ENCODE peak calls at places on chromosomes 3 and 15, in eight cellular contexts. One of them, this sample, is unnamed.

GRCh38 chr3:77348244-77348855 is 308.5 kb downstream of the ROBO2 start:
- DNase-seq in A549: no peak
- DNase-seq in lower lobe of right lung: no peak
- DNase-seq in neural progenitor cell: peak; percentile 65
- DNase-seq in dorsolateral prefrontal cortex: no peak
- DNase-seq in endodermal cell: peak; percentile 84
- DNase-seq in MM.1S: peak; percentile 37
- DNase-seq in right lobe of liver: no peak
- DNase-seq in this sample: no peak

GRCh38 chr3:161475905-161476304 is 20.7 kb upstream of the OTOL1 start:
- DNase-seq in A549: peak; percentile 5
- DNase-seq in lower lobe of right lung: no peak
- DNase-seq in neural progenitor cell: no peak
- DNase-seq in dorsolateral prefrontal cortex: no peak
- DNase-seq in endodermal cell: no peak
- DNase-seq in MM.1S: no peak
- DNase-seq in right lobe of liver: no peak
- DNase-seq in this sample: no peak

GRCh38 chr3:57069471-57070010 is 9.1 kb downstream of the SPATA12 start:
- DNase-seq in A549: no peak
- DNase-seq in lower lobe of right lung: no peak
- DNase-seq in neural progenitor cell: no peak
- DNase-seq in dorsolateral prefrontal cortex: no peak
- DNase-seq in endodermal cell: no peak
- DNase-seq in MM.1S: no peak
- DNase-seq in right lobe of liver: no peak
- DNase-seq in this sample: no peak

GRCh38 chr15:29090617-29091466 is 178.8 kb downstream of the NSMCE3 start:
- DNase-seq in A549: peak; percentile 52
- DNase-seq in lower lobe of right lung: no peak
- DNase-seq in neural progenitor cell: peak; percentile 59
- DNase-seq in dorsolateral prefrontal cortex: no peak
- DNase-seq in endodermal cell: peak; percentile 87
- DNase-seq in MM.1S: no peak
- DNase-seq in right lobe of liver: no peak
- DNase-seq in this sample: peak; percentile 32

GRCh38 chr3:17162116-17162515 is 277.4 kb downstream of the PLCL2 start:
- DNase-seq in A549: no peak
- DNase-seq in lower lobe of right lung: no peak
- DNase-seq in neural progenitor cell: no peak
- DNase-seq in dorsolateral prefrontal cortex: no peak
- DNase-seq in endodermal cell: no peak
- DNase-seq in MM.1S: no peak
- DNase-seq in right lobe of liver: no peak
- DNase-seq in this sample: no peak

GRCh38 chr3:194811118-194811517 is 125.4 kb downstream of the FAM43A start:
- DNase-seq in A549: no peak
- DNase-seq in lower lobe of right lung: no peak
- DNase-seq in neural progenitor cell: no peak
- DNase-seq in dorsolateral prefrontal cortex: no peak
- DNase-seq in endodermal cell: no peak
- DNase-seq in MM.1S: no peak
- DNase-seq in right lobe of liver: peak; percentile 27
- DNase-seq in this sample: no peak

GRCh38 chr3:30760040-30760439 is 134.4 kb downstream of the GADL1 start:
- DNase-seq in A549: no peak
- DNase-seq in lower lobe of right lung: no peak
- DNase-seq in neural progenitor cell: no peak
- DNase-seq in dorsolateral prefrontal cortex: no peak
- DNase-seq in endodermal cell: no peak
- DNase-seq in MM.1S: no peak
- DNase-seq in right lobe of liver: no peak
- DNase-seq in this sample: no peak

GRCh38 chr15:95196176-95196915 is 965.0 kb downstream of the MCTP2 start:
- DNase-seq in A549: no peak
- DNase-seq in lower lobe of right lung: no peak
- DNase-seq in neural progenitor cell: no peak
- DNase-seq in dorsolateral prefrontal cortex: no peak
- DNase-seq in endodermal cell: no peak
- DNase-seq in MM.1S: no peak
- DNase-seq in right lobe of liver: no peak
- DNase-seq in this sample: no peak

GRCh38 chr3:45978348-45978747 is 17.3 kb downstream of the FYCO1 start:
- DNase-seq in A549: no peak
- DNase-seq in lower lobe of right lung: peak; percentile 86
- DNase-seq in neural progenitor cell: no peak
- DNase-seq in dorsolateral prefrontal cortex: no peak
- DNase-seq in endodermal cell: no peak
- DNase-seq in MM.1S: peak; percentile 93
- DNase-seq in right lobe of liver: no peak
- DNase-seq in this sample: peak; percentile 35

GRCh38 chr15:38563723-38564519 is 693 bp downstream of the RASGRP1 start:
- DNase-seq in A549: peak; percentile 18
- DNase-seq in lower lobe of right lung: peak; percentile 83
- DNase-seq in neural progenitor cell: peak; percentile 72
- DNase-seq in dorsolateral prefrontal cortex: peak; percentile 68
- DNase-seq in endodermal cell: peak; percentile 88
- DNase-seq in MM.1S: peak; percentile 70
- DNase-seq in right lobe of liver: peak; percentile 74
- DNase-seq in this sample: peak; percentile 84

GRCh38 chr15:78204351-78205309 is 29.7 kb downstream of the ACSBG1 start:
- DNase-seq in A549: no peak
- DNase-seq in lower lobe of right lung: no peak
- DNase-seq in neural progenitor cell: no peak
- DNase-seq in dorsolateral prefrontal cortex: no peak
- DNase-seq in endodermal cell: peak; percentile 44
- DNase-seq in MM.1S: no peak
- DNase-seq in right lobe of liver: no peak
- DNase-seq in this sample: no peak

GRCh38 chr15:75008249-75009017 is 13.1 kb downstream of the SCAMP5 start:
- DNase-seq in A549: no peak
- DNase-seq in lower lobe of right lung: no peak
- DNase-seq in neural progenitor cell: no peak
- DNase-seq in dorsolateral prefrontal cortex: no peak
- DNase-seq in endodermal cell: no peak
- DNase-seq in MM.1S: peak; percentile 54
- DNase-seq in right lobe of liver: no peak
- DNase-seq in this sample: no peak

GRCh38 chr15:98077186-98077585 is 116.7 kb downstream of the ARRDC4 start:
- DNase-seq in A549: no peak
- DNase-seq in lower lobe of right lung: peak; percentile 56
- DNase-seq in neural progenitor cell: no peak
- DNase-seq in dorsolateral prefrontal cortex: no peak
- DNase-seq in endodermal cell: peak; percentile 36
- DNase-seq in MM.1S: no peak
- DNase-seq in right lobe of liver: no peak
- DNase-seq in this sample: no peak

DNA sequence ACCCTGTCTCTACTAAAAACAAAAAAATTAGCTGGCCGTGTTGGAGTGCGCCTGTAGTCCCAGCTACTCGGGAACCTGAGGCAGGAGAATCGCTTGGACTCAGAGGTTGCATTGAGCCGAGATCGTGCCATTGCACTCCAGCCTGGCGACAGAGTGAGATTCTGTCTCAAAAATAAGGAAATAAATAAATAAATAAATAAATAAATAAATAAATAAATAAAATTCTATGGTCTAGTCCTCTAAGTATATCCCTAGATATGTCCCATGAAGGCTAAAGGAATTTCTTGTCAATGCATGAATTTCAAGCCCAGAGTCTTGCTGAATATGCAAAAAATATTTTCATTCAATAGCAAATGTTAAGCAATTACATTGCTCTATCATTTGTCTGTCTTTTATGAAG is 149.0 kb downstream of the EPHA3 start:
- DNase-seq in A549: no peak
- DNase-seq in lower lobe of right lung: no peak
- DNase-seq in neural progenitor cell: no peak
- DNase-seq in dorsolateral prefrontal cortex: no peak
- DNase-seq in endodermal cell: no peak
- DNase-seq in MM.1S: no peak
- DNase-seq in right lobe of liver: no peak
- DNase-seq in this sample: no peak
- H3K27ac ChIP-seq in A549: no peak overlapping the region
- H3K27ac ChIP-seq in lower lobe of right lung: no peak overlapping the region
- H3K27ac ChIP-seq in neural progenitor cell: no peak overlapping the region
- H3K27ac ChIP-seq in dorsolateral prefrontal cortex: no peak overlapping the region
- H3K27ac ChIP-seq in endodermal cell: no peak overlapping the region
- H3K27ac ChIP-seq in MM.1S: no peak overlapping the region
- H3K27ac ChIP-seq in right lobe of liver: no peak overlapping the region
- H3K27ac ChIP-seq in this sample: no peak overlapping the region

GRCh38 chr3:126658584-126658983 is 3.7 kb upstream of the TXNRD3 start:
- DNase-seq in A549: no peak
- DNase-seq in lower lobe of right lung: no peak
- DNase-seq in neural progenitor cell: no peak
- DNase-seq in dorsolateral prefrontal cortex: no peak
- DNase-seq in endodermal cell: no peak
- DNase-seq in MM.1S: no peak
- DNase-seq in right lobe of liver: no peak
- DNase-seq in this sample: no peak

GRCh38 chr3:126661965-126662364 is 7.0 kb upstream of the TXNRD3 start:
- DNase-seq in A549: no peak
- DNase-seq in lower lobe of right lung: no peak
- DNase-seq in neural progenitor cell: no peak
- DNase-seq in dorsolateral prefrontal cortex: no peak
- DNase-seq in endodermal cell: no peak
- DNase-seq in MM.1S: no peak
- DNase-seq in right lobe of liver: no peak
- DNase-seq in this sample: no peak

GRCh38 chr3:126657901-126658300 is 3.0 kb upstream of the TXNRD3 start:
- DNase-seq in A549: no peak
- DNase-seq in lower lobe of right lung: no peak
- DNase-seq in neural progenitor cell: no peak
- DNase-seq in dorsolateral prefrontal cortex: no peak
- DNase-seq in endodermal cell: no peak
- DNase-seq in MM.1S: no peak
- DNase-seq in right lobe of liver: no peak
- DNase-seq in this sample: no peak

GRCh38 chr3:126661532-126661931 is 6.6 kb upstream of the TXNRD3 start:
- DNase-seq in A549: no peak
- DNase-seq in lower lobe of right lung: no peak
- DNase-seq in neural progenitor cell: no peak
- DNase-seq in dorsolateral prefrontal cortex: no peak
- DNase-seq in endodermal cell: no peak
- DNase-seq in MM.1S: no peak
- DNase-seq in right lobe of liver: no peak
- DNase-seq in this sample: no peak

DNA sequence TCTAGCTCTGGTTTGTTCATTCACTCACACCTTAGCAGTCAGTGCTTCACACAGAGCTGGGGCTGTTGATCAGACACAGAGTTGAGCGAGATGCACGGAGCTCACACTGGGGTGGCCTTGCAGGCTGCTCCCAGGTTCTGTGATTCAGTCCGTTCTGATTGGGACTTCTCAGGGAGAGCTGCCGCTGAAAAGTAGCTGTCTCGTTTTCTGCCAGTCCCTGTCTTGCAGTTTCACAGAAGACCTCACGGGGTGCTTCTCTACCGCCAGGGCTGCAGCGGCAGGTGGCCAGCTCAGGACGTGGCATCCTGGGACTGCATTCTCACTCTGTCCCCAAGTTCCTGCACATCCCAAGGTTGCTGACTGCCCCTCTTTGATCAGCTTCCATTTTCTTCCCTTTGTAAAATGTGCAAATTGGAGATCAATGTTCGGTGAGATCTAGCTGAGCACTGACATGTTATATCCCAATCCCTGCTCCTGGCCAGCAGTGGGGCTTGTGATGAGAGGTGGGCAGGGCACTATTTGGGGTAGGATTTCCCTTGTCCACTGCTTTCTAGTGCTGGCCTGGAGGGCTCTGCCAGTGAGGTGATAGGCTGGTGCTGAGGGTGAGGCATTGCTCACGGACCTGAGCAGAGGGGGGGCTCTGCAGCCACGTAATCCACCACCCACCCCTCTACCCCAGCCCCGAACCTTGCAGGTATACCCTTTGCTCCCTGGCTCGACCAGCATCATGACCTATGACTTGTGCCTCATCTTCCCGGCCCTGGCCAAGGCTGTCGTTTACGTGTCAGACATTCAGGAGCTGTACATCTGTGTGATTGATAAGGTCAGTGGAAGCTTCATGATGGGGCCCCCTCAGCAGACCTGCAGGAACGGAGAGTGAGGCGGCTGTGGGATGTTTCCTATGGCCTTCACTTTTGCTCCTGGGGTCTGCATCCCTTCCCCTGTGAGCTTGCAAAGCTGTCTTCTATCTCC is 5.3 kb upstream of the TXNRD3 start:
- DNase-seq in A549: peak; percentile 23
- DNase-seq in lower lobe of right lung: no peak
- DNase-seq in neural progenitor cell: peak; percentile 47
- DNase-seq in dorsolateral prefrontal cortex: no peak
- DNase-seq in endodermal cell: peak; percentile 71
- DNase-seq in MM.1S: peak; percentile 42
- DNase-seq in right lobe of liver: no peak
- DNase-seq in this sample: no peak
- TF ChIP-seq CTCF in A549: no peak
- TF ChIP-seq CTCF in lower lobe of right lung: no peak
- TF ChIP-seq CTCF in neural progenitor cell: peak; percentile 48
- TF ChIP-seq CTCF in dorsolateral prefrontal cortex: no peak
- TF ChIP-seq CTCF in endodermal cell: peak; percentile 72
- TF ChIP-seq CTCF in MM.1S: peak; percentile 43
- TF ChIP-seq CTCF in right lobe of liver: peak; percentile 25
- TF ChIP-seq CTCF in this sample: no peak

DNA sequence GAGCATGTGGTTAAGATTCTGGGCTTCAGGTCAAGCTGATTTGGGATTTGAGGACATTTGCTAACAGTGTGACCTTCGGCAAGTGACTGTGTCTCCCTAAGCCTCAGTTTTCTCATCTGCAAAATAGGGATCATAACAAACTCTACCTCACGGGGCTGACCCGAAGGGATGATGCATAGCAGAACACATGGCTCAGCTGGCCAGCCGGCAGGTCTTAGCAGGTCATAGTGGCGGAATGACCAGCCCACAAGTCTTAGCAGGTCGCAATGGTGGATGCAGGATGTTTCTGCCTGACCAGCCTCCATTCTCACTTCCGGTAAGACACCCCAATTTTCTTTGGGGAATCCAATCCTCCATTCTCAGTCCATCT is 63.3 kb downstream of the IQSEC1 start:
- DNase-seq in A549: no peak
- DNase-seq in lower lobe of right lung: peak; percentile 45
- DNase-seq in neural progenitor cell: no peak
- DNase-seq in dorsolateral prefrontal cortex: no peak
- DNase-seq in endodermal cell: no peak
- DNase-seq in MM.1S: peak; percentile 23
- DNase-seq in right lobe of liver: no peak
- DNase-seq in this sample: no peak
- H3K27ac ChIP-seq in A549: no peak overlapping the region
- H3K27ac ChIP-seq in lower lobe of right lung: peak overlapping the region; percentile 89
- H3K27ac ChIP-seq in neural progenitor cell: no peak overlapping the region
- H3K27ac ChIP-seq in dorsolateral prefrontal cortex: peak overlapping the region; percentile 46
- H3K27ac ChIP-seq in endodermal cell: no peak overlapping the region
- H3K27ac ChIP-seq in MM.1S: peak overlapping the region; percentile 94
- H3K27ac ChIP-seq in right lobe of liver: no peak overlapping the region
- H3K27ac ChIP-seq in this sample: peak overlapping the region; percentile 87

DNA sequence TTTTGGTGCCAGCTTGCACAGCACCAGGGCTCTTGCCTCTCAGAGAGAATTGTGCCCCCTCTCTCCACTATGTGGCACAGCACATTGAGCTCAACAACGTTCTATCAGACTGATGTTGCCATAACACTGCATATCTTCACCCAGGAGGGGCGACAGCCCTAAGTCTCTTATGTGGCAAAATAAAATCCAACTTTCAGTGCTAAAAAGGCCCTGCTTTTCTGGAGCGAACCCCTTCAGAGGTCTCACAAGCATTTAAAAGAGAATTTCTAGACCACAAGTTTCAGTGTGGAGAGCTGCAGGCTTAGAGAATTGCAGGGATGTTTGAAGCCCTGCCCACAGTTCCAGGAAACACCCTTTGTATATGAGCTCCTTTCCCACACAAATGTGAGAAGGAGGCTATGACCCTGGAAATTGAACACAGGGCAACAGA is 85.5 kb downstream of the LIPC start:
- DNase-seq in A549: no peak
- DNase-seq in lower lobe of right lung: no peak
- DNase-seq in neural progenitor cell: no peak
- DNase-seq in dorsolateral prefrontal cortex: no peak
- DNase-seq in endodermal cell: no peak
- DNase-seq in MM.1S: no peak
- DNase-seq in right lobe of liver: peak; percentile 40
- DNase-seq in this sample: no peak
- TF ChIP-seq CTCF in A549: no peak
- TF ChIP-seq CTCF in lower lobe of right lung: no peak
- TF ChIP-seq CTCF in neural progenitor cell: peak; percentile 8
- TF ChIP-seq CTCF in dorsolateral prefrontal cortex: no peak
- TF ChIP-seq CTCF in endodermal cell: peak; percentile 58
- TF ChIP-seq CTCF in MM.1S: peak; percentile 20
- TF ChIP-seq CTCF in right lobe of liver: peak; percentile 8
- TF ChIP-seq CTCF in this sample: no peak

This sample was measured in CD4-positive, alpha-beta T cell.